ENCODE peak calls at places on chromosomes 3 and 15, in five cellular contexts. W is IMR-90, A is HCT116, X is transverse colon, P is right lobe of liver. O is an unnamed sample.

GRCh38 chr3:12287727-12288465 is 974 bp upstream of the PPARG start:
- DNase-seq in W (no peak), A (no peak), X (peak), P (peak), O (peak)

GRCh38 chr15:76190767-76191538 is 120.3 kb downstream of the ETFA start:
- DNase-seq in W (peak), A (peak), X (peak), P (peak), O (peak)

GRCh38 chr3:185330238-185330637 is 32.7 kb upstream of the MAP3K13 start:
- DNase-seq in W (no peak), A (no peak), X (no peak), P (no peak), O (no peak)

GRCh38 chr3:75303676-75304075 is 360.5 kb upstream of the FRG2C start:
- DNase-seq in W (no peak), A (no peak), X (no peak), P (no peak), O (no peak)

GRCh38 chr15:58167095-58167591 is 29.0 kb downstream of the AQP9 start:
- DNase-seq in W (no peak), A (no peak), X (no peak), P (no peak), O (no peak)

GRCh38 chr3:19885468-19885867 is 48.5 kb downstream of the EFHB start:
- DNase-seq in W (peak), A (no peak), X (no peak), P (no peak), O (no peak)

GRCh38 chr15:58506064-58506490 is 74.3 kb downstream of the LIPC start:
- DNase-seq in W (no peak), A (no peak), X (no peak), P (no peak), O (no peak)

GRCh38 chr3:169668081-169668956 is 4.8 kb upstream of the MECOM start:
- DNase-seq in W (peak), A (no peak), X (peak), P (peak), O (no peak)

GRCh38 chr3:39279745-39280517 is at the start of gene CX3CR1:
- DNase-seq in W (no peak), A (no peak), X (no peak), P (no peak), O (no peak)

GRCh38 chr3:134974621-134975020 is 179.6 kb downstream of the EPHB1 start:
- DNase-seq in W (no peak), A (no peak), X (no peak), P (no peak), O (no peak)

GRCh38 chr3:104628185-104628789 is 738.4 kb upstream of the ALCAM start:
- DNase-seq in W (peak), A (peak), X (no peak), P (no peak), O (no peak)

GRCh38 chr3:177377166-177377565 is 179.9 kb upstream of the TBL1XR1 start:
- DNase-seq in W (no peak), A (no peak), X (peak), P (no peak), O (no peak)

GRCh38 chr3:67384790-67385397 is 269.5 kb downstream of the SUCLG2 start:
- DNase-seq in W (peak), A (peak), X (no peak), P (no peak), O (no peak)

GRCh38 chr3:148882288-148882687 is 17.2 kb downstream of the CPA3 start:
- DNase-seq in W (peak), A (no peak), X (no peak), P (no peak), O (peak)

GRCh38 chr15:64634576-64635485 is 140.6 kb downstream of the RBPMS2 start:
- DNase-seq in W (no peak), A (no peak), X (no peak), P (no peak), O (no peak)

GRCh38 chr15:67652586-67652985 is 110.1 kb downstream of the MAP2K5 start:
- DNase-seq in W (no peak), A (no peak), X (no peak), P (no peak), O (no peak)

GRCh38 chr15:86623236-86623635 is 543.6 kb downstream of the AGBL1 start:
- DNase-seq in W (no peak), A (no peak), X (no peak), P (no peak), O (no peak)

GRCh38 chr3:171810278-171811058 is at the start of gene PLD1:
- DNase-seq in W (peak), A (peak), X (peak), P (peak), O (peak)

GRCh38 chr15:75069301-75069925 is 46.0 kb downstream of the PPCDC start:
- DNase-seq in W (no peak), A (no peak), X (no peak), P (no peak), O (no peak)
- TF ChIP-seq POLR2A in W (no peak), A (no peak), X (no peak), P (no peak), O (no peak)

GRCh38 chr15:31328425-31328998 is 1.9 kb downstream of the KLF13 start:
- DNase-seq in W (peak), A (no peak), X (no peak), P (no peak), O (no peak)

GRCh38 chr15:31326729-31327673 is at the start of gene KLF13:
- DNase-seq in W (peak), A (no peak), X (peak), P (peak), O (peak)

GRCh38 chr15:31325976-31326728 is 483 bp upstream of the KLF13 start:
- DNase-seq in W (peak), A (peak), X (peak), P (peak), O (peak)

GRCh38 chr15:31328999-31329639 is 2.5 kb downstream of the KLF13 start:
- DNase-seq in W (no peak), A (no peak), X (peak), P (no peak), O (no peak)

GRCh38 chr15:31327674-31328424 is 1.2 kb downstream of the KLF13 start:
- DNase-seq in W (peak), A (no peak), X (peak), P (peak), O (peak)
- TF ChIP-seq POLR2A in W (peak), A (no peak), X (peak), P (peak), O (peak)

GRCh38 chr3:113714702-113715101 is 18.3 kb upstream of the USF3 start:
- DNase-seq in W (no peak), A (no peak), X (no peak), P (no peak), O (no peak)

GRCh38 chr3:113719294-113719693 is 22.9 kb upstream of the USF3 start:
- DNase-seq in W (no peak), A (no peak), X (no peak), P (no peak), O (no peak)

GRCh38 chr3:113717308-113717707 is 20.9 kb upstream of the USF3 start:
- DNase-seq in W (no peak), A (no peak), X (no peak), P (no peak), O (no peak)

GRCh38 chr3:113721638-113722037 is 24.4 kb downstream of the NAA50 start:
- DNase-seq in W (no peak), A (no peak), X (no peak), P (no peak), O (no peak)

DNA sequence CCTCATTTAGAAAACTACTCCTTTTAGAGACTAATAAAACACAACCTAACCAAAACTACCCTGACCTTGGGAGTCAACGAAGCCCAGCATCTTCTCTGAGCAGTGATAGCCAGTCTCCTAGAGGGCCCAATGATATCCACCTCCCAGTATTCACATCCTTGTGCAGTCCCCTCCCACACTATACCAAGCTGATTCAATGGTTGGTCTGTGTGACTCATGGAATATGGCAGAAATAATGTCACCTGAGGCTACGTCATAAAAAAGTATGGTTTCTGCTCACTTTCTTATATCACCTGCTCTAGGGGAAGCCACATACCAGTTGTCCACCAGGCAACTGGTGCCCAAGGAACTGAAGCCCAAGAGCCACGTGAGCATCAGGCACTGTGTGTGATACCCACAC is 21.4 kb upstream of the USF3 start:
- DNase-seq in W (no peak), A (no peak), X (no peak), P (no peak), O (no peak)
- TF ChIP-seq POLR2A in W (no peak), A (no peak), X (no peak), P (no peak), O (no peak)

DNA sequence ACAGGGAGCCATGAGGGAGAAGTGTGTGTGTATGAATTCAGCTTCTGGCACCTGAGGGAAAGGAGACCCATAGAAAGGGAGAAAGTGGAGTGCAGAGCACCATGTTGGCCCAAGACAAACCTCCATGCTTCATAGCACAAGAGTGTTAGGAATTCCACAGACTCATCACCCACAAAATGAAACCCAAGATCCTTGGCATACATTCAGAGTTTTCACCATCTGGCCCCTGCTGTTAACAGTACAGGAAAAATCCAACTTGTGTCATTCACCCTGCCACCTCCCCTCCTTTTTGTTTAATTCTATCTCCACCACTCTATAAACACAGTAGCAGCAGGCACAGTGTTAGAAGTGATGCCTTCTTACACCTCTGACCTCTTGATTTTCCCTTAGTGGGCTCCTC is 60.0 kb upstream of the MNS1 start:
- DNase-seq in W (peak), A (no peak), X (no peak), P (no peak), O (no peak)
- TF ChIP-seq POLR2A in W (no peak), A (no peak), X (no peak), P (no peak), O (no peak)

DNA sequence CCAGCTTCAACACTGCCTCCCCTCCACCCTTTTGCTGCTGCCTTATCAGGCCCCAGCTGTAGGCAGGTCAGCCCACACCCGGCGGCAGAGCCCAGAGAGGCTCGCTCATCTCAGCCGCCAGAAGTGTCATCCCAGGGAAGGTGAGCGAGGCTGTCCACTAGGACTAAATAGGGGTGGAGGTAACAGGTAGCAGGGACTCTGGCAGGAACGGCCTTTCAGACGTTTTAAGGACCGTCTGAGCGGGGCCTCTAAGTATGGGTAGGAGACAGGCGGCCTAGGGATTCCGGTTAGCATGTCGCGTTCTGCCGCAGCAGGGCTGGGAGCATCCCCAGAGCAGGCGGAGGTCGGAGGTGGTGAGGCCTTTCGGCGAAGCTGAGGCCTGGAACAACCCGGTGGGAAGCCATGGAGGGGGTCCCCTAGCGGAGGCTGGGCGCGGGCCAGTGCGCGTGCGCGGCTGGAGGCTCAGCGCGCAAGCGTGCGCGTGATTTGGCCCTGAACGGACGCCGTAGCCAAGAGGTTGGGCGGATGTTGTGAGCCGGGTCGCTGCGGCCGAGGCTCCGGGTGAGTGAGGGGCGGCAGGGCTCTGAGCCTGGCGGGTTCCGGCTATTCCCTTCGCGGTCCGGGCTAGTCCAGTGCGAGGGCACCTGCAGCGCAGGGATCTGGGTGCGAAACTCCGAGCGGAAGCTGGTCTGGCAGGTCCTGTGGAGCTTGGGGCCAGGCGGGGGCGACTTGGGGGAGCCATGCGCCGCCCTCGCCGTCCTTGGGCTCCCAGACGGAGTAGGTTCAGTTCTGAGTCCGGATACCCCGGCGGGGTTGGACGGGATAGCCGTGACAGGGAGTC is at the start of the genes MST1 and RNF123:
- DNase-seq in W (peak), A (peak), X (peak), P (peak), O (peak)
- TF ChIP-seq POLR2A in W (no peak), A (peak), X (peak), P (no peak), O (peak)